ENCODE peak calls at places on chromosome 14, in eight cellular contexts. C, X, A, L, K, F, H and T are unnamed samples. For H3K27me3, the result is how much of the 10 kb centered on the place peaks cover.

GRCh38 chr14:91899213-91899612 is 31.9 kb upstream of the TC2N start:
- DNase-seq in C (no peak), X (no peak), A (no peak), L (no peak), K (no peak), F (no peak), H (no peak), T (no peak)

GRCh38 chr14:100830681-100831080 is 4.8 kb downstream of the MEG3 start:
- DNase-seq in C (no peak), X (peak), A (no peak), L (no peak), K (no peak), F (no peak), H (no peak), T (no peak)

GRCh38 chr14:102231476-102232347 is 73.3 kb downstream of the MOK start:
- DNase-seq in C (no peak), X (no peak), A (no peak), L (no peak), K (no peak), F (no peak), H (no peak), T (no peak)

GRCh38 chr14:104694475-104694950 is 5.1 kb downstream of the INF2 start:
- DNase-seq in C (no peak), X (no peak), A (no peak), L (no peak), K (no peak), F (no peak), H (no peak), T (no peak)

GRCh38 chr14:73729015-73729330 is 14.8 kb upstream of the PNMA1 start:
- DNase-seq in C (no peak), X (no peak), A (no peak), L (no peak), K (no peak), F (no peak), H (no peak), T (no peak)

GRCh38 chr14:73741386-73741875 is 27.2 kb upstream of the PNMA1 start:
- DNase-seq in C (peak), X (peak), A (no peak), L (peak), K (peak), F (peak), H (peak), T (peak)

GRCh38 chr14:55599250-55599879 is 19.4 kb downstream of the KTN1 start:
- DNase-seq in C (peak), X (peak), A (no peak), L (no peak), K (no peak), F (no peak), H (no peak), T (no peak)

GRCh38 chr14:81523016-81523415 is 10.6 kb downstream of the SEL1L start:
- DNase-seq in C (no peak), X (no peak), A (no peak), L (no peak), K (no peak), F (no peak), H (no peak), T (no peak)

GRCh38 chr14:33363687-33364086 is 425.0 kb downstream of the NPAS3 start:
- DNase-seq in C (no peak), X (no peak), A (no peak), L (peak), K (no peak), F (no peak), H (no peak), T (no peak)

GRCh38 chr14:24335461-24336146 is 733 bp upstream of the ADCY4 start:
- DNase-seq in C (no peak), X (no peak), A (no peak), L (no peak), K (no peak), F (no peak), H (no peak), T (no peak)

GRCh38 chr14:36556811-36557433 is 25.5 kb downstream of the NKX2-8 start:
- DNase-seq in C (peak), X (peak), A (no peak), L (no peak), K (peak), F (no peak), H (no peak), T (no peak)

GRCh38 chr14:101078892-101079221 is 175.3 kb upstream of the RTL1 start:
- DNase-seq in C (no peak), X (no peak), A (no peak), L (no peak), K (no peak), F (peak), H (no peak), T (no peak)

GRCh38 chr14:42504433-42504832 is 897.8 kb downstream of the LRFN5 start:
- DNase-seq in C (peak), X (no peak), A (no peak), L (no peak), K (no peak), F (no peak), H (no peak), T (no peak)

GRCh38 chr14:47675489-47676300 is at the start of gene MDGA2:
- DNase-seq in C (peak), X (peak), A (no peak), L (peak), K (no peak), F (no peak), H (no peak), T (no peak)

GRCh38 chr14:100898465-100898864 is 5.1 kb downstream of the RTL1 start:
- DNase-seq in C (no peak), X (no peak), A (no peak), L (no peak), K (no peak), F (peak), H (no peak), T (no peak)

GRCh38 chr14:99802301-99803105 is 9.3 kb downstream of the EML1 start:
- DNase-seq in C (no peak), X (no peak), A (no peak), L (no peak), K (peak), F (no peak), H (no peak), T (no peak)

GRCh38 chr14:28596336-28596735 is 170.3 kb upstream of the FOXG1 start:
- DNase-seq in C (peak), X (peak), A (no peak), L (peak), K (no peak), F (no peak), H (no peak), T (no peak)

GRCh38 chr14:75993567-75994041 is 8.0 kb downstream of the IFT43 start:
- DNase-seq in C (no peak), X (no peak), A (no peak), L (no peak), K (no peak), F (peak), H (no peak), T (no peak)

GRCh38 chr14:61780125-61780524 is 17.9 kb downstream of the SNAPC1 start:
- DNase-seq in C (no peak), X (no peak), A (no peak), L (no peak), K (no peak), F (no peak), H (no peak), T (peak)

GRCh38 chr14:99029916-99030305 is 242.1 kb downstream of the BCL11B start:
- DNase-seq in C (no peak), X (no peak), A (no peak), L (no peak), K (no peak), F (no peak), H (no peak), T (no peak)

GRCh38 chr14:32397871-32398640 is 69.0 kb downstream of the AKAP6 start:
- DNase-seq in C (peak), X (no peak), A (no peak), L (no peak), K (peak), F (no peak), H (no peak), T (no peak)

GRCh38 chr14:74648643-74649042 is 36.6 kb upstream of the LTBP2 start:
- DNase-seq in C (no peak), X (peak), A (no peak), L (no peak), K (no peak), F (no peak), H (no peak), T (no peak)

GRCh38 chr14:31921251-31921650 is 155.9 kb upstream of the ARHGAP5 start:
- DNase-seq in C (no peak), X (peak), A (no peak), L (no peak), K (peak), F (no peak), H (no peak), T (no peak)

GRCh38 chr14:50875359-50876090 is 3.7 kb downstream of the ABHD12B start:
- DNase-seq in C (no peak), X (no peak), A (no peak), L (peak), K (peak), F (no peak), H (peak), T (peak)
- H3K27me3 ChIP-seq in C (under half), X (under half), A (under half), L (under half), K (under half), F (under half), H (under half), T (under half)

DNA sequence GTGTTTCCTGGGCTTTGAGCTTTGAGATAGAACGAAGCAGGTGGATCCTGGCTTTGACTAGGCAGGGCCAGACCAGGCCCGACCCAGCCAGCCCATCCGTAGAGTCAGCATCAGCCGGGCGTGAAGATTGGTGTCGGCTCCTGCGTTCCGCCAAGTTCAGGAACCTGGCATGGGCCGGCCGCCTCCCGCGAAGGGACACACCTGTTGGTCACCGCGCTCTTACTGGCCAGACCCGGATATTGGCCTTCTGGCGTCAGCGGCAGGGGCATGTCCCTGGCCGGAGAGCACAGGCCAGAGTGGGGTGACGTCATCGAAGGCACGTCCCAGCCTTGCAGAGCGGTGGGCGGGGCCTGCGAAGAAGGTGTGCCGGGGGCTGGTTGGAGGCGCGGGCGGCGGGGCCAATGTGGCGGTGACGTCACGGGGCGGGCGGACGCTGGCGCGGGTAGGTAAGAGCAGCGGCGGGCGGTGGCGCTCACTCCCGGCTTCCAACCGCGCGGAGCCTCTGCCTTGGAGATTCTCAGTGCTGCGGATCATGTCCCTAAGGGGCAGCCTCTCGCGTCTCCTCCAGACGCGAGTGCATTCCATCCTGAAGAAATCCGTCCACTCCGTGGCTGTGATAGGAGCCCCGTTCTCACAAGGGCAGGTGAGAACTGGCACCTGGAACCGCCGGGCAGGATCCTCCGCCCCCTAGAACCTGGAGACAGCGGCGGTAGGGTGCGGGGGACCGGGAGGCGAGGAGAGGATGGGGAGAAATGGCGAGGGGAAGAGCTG is at the start of gene ARG2:
- DNase-seq in C (peak), X (peak), A (peak), L (peak), K (peak), F (peak), H (peak), T (peak)
- H3K4me3 ChIP-seq in C (peak), X (peak), A (peak), L (peak), K (peak), F (peak), H (peak), T (peak)

DNA sequence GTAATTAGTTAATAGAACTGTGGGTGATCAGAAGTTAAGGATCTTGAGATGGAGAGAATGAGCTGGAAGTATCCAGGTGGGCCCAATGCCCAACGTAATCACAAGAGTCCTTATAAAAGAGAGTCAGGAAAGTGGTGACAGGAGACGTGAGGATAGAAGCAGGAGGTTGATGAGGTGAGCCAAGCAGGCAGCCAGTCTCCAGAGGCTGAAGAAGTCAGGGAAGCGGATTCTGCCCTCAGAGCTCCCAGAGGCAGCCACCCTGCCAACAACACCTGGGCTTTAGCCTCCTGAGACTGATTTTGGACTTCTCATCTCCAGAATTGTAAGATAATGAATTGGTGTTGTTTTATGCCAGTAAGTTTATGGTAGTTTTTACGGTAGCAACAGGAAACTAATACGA is 10.1 kb upstream of the SAV1 start:
- DNase-seq in C (no peak), X (no peak), A (no peak), L (no peak), K (no peak), F (no peak), H (no peak), T (no peak)
- H3K27ac ChIP-seq in C (no peak), X (no peak), A (no peak), L (peak), K (peak), F (no peak), H (no peak), T (no peak)

GRCh38 chr14:88326352-88327103 is 3.5 kb upstream of the KCNK10 start:
- DNase-seq in C (no peak), X (no peak), A (no peak), L (no peak), K (no peak), F (no peak), H (no peak), T (no peak)

GRCh38 chr14:88323520-88324199 is 591 bp upstream of the KCNK10 start:
- DNase-seq in C (peak), X (peak), A (no peak), L (no peak), K (peak), F (no peak), H (no peak), T (no peak)

GRCh38 chr14:88325883-88326282 is 2.8 kb upstream of the KCNK10 start:
- DNase-seq in C (no peak), X (no peak), A (no peak), L (no peak), K (no peak), F (no peak), H (no peak), T (no peak)

GRCh38 chr14:88323086-88323519 is at the start of gene KCNK10:
- DNase-seq in C (peak), X (peak), A (no peak), L (no peak), K (no peak), F (no peak), H (no peak), T (no peak)

DNA sequence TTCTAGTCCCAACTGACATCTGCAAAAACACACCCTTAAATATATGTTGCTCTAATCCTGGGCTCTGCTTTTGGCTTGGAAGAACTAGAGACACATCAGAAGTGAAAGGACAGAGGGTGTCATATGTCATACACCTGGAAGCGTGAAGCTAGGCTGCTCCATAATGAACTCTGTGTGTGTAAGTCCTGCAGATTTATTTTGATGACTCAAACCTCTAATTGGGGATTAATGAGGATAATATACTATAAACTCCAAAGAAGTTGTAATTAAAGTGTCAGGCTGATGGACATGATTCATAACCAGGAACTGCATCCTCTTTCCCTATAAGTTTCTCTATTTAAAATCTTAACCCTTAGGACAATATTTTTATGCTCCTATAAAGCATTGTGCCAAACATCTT is 4.4 kb upstream of the KCNK10 start:
- DNase-seq in C (no peak), X (no peak), A (no peak), L (no peak), K (no peak), F (no peak), H (no peak), T (no peak)
- H3K27me3 ChIP-seq in C (half or more), X (half or more), A (under half), L (half or more), K (under half), F (under half), H (under half), T (under half)

DNA sequence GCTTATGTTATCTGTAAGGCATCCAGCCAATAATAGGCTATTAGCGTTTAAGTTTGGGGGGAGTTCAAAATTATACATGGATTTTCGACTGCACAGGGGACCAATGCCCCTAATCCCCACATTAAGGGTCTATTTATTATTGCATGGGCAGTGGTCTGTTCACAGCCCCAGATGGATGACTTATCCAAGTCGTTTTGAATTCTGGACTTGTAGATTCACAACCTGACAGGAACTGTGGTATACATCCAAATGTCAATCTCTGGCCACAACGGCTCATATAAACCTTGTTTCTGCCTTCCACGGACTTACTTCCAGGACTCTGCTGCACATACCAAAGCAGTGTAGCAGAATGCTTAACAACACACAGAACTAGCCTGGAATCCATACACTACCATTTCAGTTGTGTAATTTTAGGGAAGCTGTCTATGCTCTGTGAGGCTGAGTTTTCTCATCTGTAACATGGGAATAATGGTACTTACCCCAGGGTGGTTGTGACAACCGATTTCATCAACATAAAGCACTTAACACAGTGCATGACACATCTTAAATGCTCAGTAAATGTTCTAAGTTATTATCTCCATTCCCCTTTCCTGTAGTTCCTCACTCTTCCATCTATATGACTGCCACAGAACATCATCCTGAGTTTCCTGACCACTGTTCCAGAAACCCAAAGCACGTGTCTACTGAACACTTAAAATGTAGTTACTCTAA is 3.7 kb downstream of the DDX24 start:
- DNase-seq in C (no peak), X (no peak), A (no peak), L (no peak), K (no peak), F (no peak), H (no peak), T (no peak)
- H3K4me3 ChIP-seq in C (peak), X (no peak), A (no peak), L (no peak), K (peak), F (peak), H (peak), T (peak)

DNA sequence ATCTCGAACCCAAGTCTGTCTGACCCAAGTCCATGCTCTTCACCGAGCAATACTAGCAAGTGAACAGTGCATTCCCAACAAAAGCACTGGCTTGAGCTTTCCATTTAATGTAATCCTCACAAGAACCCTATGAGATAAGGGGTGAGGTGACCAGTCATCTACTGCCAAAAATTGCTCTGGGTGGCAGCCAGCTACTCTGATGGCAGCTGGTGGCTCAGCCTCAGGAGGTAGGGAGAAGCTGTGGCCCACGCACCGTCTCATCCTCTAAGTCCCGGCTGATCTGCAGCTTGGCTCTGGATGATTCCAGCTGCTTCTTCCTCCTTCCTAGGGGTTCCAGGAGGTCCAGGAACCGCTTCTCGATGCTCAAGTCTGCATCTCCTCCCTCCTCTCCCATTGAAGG is 75.2 kb downstream of the PLEKHG3 start:
- DNase-seq in C (no peak), X (no peak), A (no peak), L (no peak), K (no peak), F (no peak), H (no peak), T (no peak)
- H3K27ac ChIP-seq in C (no peak), X (no peak), A (no peak), L (no peak), K (no peak), F (peak), H (no peak), T (no peak)

DNA sequence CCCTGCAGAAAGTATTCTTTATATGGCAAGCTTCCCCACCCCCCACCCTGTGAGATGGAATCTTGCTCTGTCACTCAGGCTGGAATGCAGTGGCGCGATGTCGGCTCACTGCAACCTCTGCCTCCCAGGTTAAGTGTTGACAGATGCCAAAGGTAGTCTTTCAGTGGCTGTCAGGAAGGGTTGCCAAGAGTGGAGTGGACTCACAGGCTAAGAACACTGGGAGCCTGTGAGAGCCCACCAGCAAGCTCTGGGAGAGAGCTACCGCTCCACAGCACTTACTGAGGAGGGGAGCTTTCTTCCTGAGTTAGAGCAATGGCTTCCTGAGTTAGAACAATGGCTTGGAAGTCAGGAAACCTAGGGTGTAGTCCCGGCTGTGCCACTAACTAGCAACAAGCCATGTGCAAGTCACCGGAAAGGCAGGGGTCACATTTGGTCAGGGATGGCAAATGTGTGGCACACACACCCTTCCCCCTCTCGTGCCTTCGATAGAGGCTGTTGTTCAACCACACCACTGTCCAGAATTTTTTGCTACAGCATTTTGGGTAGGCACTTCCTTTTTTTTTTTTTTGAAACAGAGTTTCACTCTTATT is 2.6 kb downstream of the RNASE1 start:
- DNase-seq in C (peak), X (no peak), A (no peak), L (no peak), K (no peak), F (peak), H (no peak), T (no peak)
- H3K27me3 ChIP-seq in C (under half), X (under half), A (under half), L (under half), K (under half), F (under half), H (under half), T (under half)